ENCODE peak calls at places on chromosomes 11 and 22, in eight cellular contexts. G is hypothalamus; P is ELF-1; Q is right atrium auricular region; D is ovary; F is nucleus accumbens; Y is CD8-positive, alpha-beta T cell; V is DMS153. B is an unnamed sample.

GRCh38 chr22:36456459-36456835 is 25.0 kb downstream of the TXN2 start:
- DNase-seq in G (no peak), Q (no peak), V (no peak), P (no peak), Y (no peak), F (no peak), D (no peak), B (no peak)

GRCh38 chr11:88292156-88292844 is 45.2 kb downstream of the CTSC start:
- DNase-seq in F (no peak), Q (no peak), V (no peak), D (no peak), G (no peak), P (no peak), Y (no peak), B (no peak)

GRCh38 chr11:62269654-62270278 is at the start of gene SCGB2A2:
- DNase-seq in Y (no peak), P (peak; percentile 5), D (no peak), G (no peak), V (no peak), Q (no peak), F (no peak), B (no peak)

GRCh38 chr11:8095831-8096522 is 15.0 kb downstream of the TUB start:
- DNase-seq in Y (no peak), D (no peak), V (no peak), G (no peak), Q (peak; percentile 13), F (no peak), P (no peak), B (no peak)

GRCh38 chr22:36317658-36318271 is 64.8 kb downstream of the APOL1 start:
- DNase-seq in Y (no peak), Q (no peak), F (no peak), D (no peak), V (no peak), P (no peak), G (no peak), B (no peak)

GRCh38 chr11:21895686-21896085 is 297.2 kb upstream of the ANO5 start:
- DNase-seq in Y (no peak), Q (no peak), D (no peak), F (no peak), V (no peak), G (no peak), P (no peak), B (no peak)

GRCh38 chr11:121391914-121392313 is 60.2 kb upstream of the SORL1 start:
- DNase-seq in Y (no peak), P (no peak), F (no peak), D (no peak), Q (no peak), V (no peak), G (no peak), B (peak; percentile 24)

GRCh38 chr22:43365715-43366440 is 22.7 kb upstream of the SCUBE1 start:
- DNase-seq in P (no peak), F (no peak), V (no peak), Y (no peak), G (no peak), Q (no peak), D (peak; percentile 79), B (no peak)

GRCh38 chr22:36325163-36326031 is 62.4 kb downstream of the MYH9 start:
- DNase-seq in V (no peak), Q (peak; percentile 84), P (no peak), Y (no peak), D (peak; percentile 68), F (no peak), G (no peak), B (no peak)

GRCh38 chr11:86265194-86265593 is 20.6 kb downstream of the EED start:
- DNase-seq in F (no peak), P (no peak), Q (no peak), Y (no peak), G (no peak), V (no peak), D (no peak), B (no peak)

GRCh38 chr11:114280696-114281095 is 15.5 kb upstream of the NNMT start:
- DNase-seq in D (peak; percentile 62), F (no peak), Y (no peak), V (peak; percentile 88), G (no peak), Q (no peak), P (peak; percentile 95), B (peak; percentile 27)

GRCh38 chr11:62127941-62128770 is 4.3 kb downstream of the INCENP start:
- DNase-seq in D (no peak), P (no peak), F (no peak), Y (no peak), Q (no peak), V (no peak), G (no peak), B (no peak)

GRCh38 chr11:11163256-11163655 is 189.8 kb downstream of the CSNK2A3 start:
- DNase-seq in G (no peak), P (peak; percentile 23), F (no peak), Y (no peak), V (no peak), Q (no peak), D (no peak), B (no peak)

GRCh38 chr11:61949169-61950034 is 749 bp upstream of the BEST1 start:
- DNase-seq in Q (peak; percentile 95), G (peak; percentile 79), V (peak; percentile 72), F (peak; percentile 82), Y (no peak), D (peak; percentile 79), P (peak; percentile 72), B (peak; percentile 97)

GRCh38 chr11:65899356-65900124 is 648 bp downstream of the FOSL1 start:
- DNase-seq in V (no peak), P (peak; percentile 70), Q (peak; percentile 82), F (no peak), Y (no peak), D (peak; percentile 60), G (no peak), B (no peak)

GRCh38 chr11:69280994-69281393 is 13.0 kb upstream of the MYEOV start:
- DNase-seq in P (no peak), Q (peak; percentile 79), Y (no peak), V (no peak), D (no peak), F (no peak), G (no peak), B (no peak)

GRCh38 chr22:36853407-36854099 is 7.3 kb upstream of the NCF4 start:
- DNase-seq in Q (peak; percentile 66), G (no peak), D (no peak), P (peak; percentile 86), Y (peak; percentile 76), V (peak; percentile 60), F (peak; percentile 11), B (no peak)

GRCh38 chr22:49208003-49208402 is 619.7 kb downstream of the BRD1 start:
- DNase-seq in F (no peak), Q (peak; percentile 50), V (no peak), D (peak; percentile 2), P (no peak), G (no peak), Y (no peak), B (no peak)

GRCh38 chr11:34052608-34053160 is 1.2 kb downstream of the CAPRIN1 start:
- DNase-seq in G (no peak), D (peak; percentile 48), V (no peak), P (peak; percentile 19), Y (peak; percentile 1), Q (no peak), F (peak; percentile 22), B (no peak)

GRCh38 chr22:35915477-35916013 is 113.1 kb downstream of the RBFOX2 start:
- DNase-seq in D (no peak), G (no peak), P (peak; percentile 32), Y (no peak), Q (no peak), V (no peak), F (no peak), B (no peak)

GRCh38 chr11:43943931-43944751 is 1.7 kb downstream of the C11orf96 start:
- DNase-seq in G (no peak), Q (no peak), F (no peak), D (peak; percentile 80), V (no peak), Y (no peak), P (peak; percentile 33), B (peak; percentile 41)

GRCh38 chr11:1198766-1199688 is 23.8 kb upstream of the MUC5B start:
- DNase-seq in F (no peak), D (no peak), P (no peak), Q (no peak), G (no peak), V (no peak), Y (no peak), B (no peak)

GRCh38 chr22:33023119-33023827 is 34.9 kb downstream of the SYN3 start:
- DNase-seq in Q (peak; percentile 46), Y (no peak), V (no peak), P (no peak), D (no peak), G (no peak), F (no peak), B (no peak)

GRCh38 chr22:28855355-28856094 is 27.8 kb upstream of the ZNRF3 start:
- DNase-seq in G (peak; percentile 1), D (no peak), Q (peak; percentile 60), P (peak; percentile 63), F (peak; percentile 3), Y (peak; percentile 4), V (peak; percentile 63), B (peak; percentile 80)

GRCh38 chr22:31088233-31088986 is 7.3 kb downstream of the SMTN start:
- DNase-seq in V (no peak), P (no peak), Y (no peak), F (no peak), G (no peak), Q (no peak), D (no peak), B (no peak)

GRCh38 chr11:78886616-78887015 is 312.0 kb upstream of the NARS2 start:
- DNase-seq in V (no peak), Q (no peak), P (no peak), Y (no peak), G (no peak), F (no peak), D (no peak), B (no peak)

GRCh38 chr22:29635734-29636357 is 32.4 kb downstream of the NF2 start:
- DNase-seq in D (no peak), F (no peak), V (peak; percentile 46), P (no peak), G (no peak), Q (no peak), Y (no peak), B (peak; percentile 78)

GRCh38 chr11:61477734-61478148 is 30.8 kb upstream of the LRRC10B start:
- DNase-seq in F (no peak), Q (peak; percentile 64), P (peak; percentile 80), G (no peak), Y (peak; percentile 21), D (peak; percentile 77), V (no peak), B (peak; percentile 77)

GRCh38 chr22:28953399-28953798 is 70.0 kb downstream of the ZNRF3 start:
- DNase-seq in V (no peak), Q (no peak), G (no peak), Y (no peak), F (no peak), D (no peak), P (no peak), B (no peak)